ENCODE peak calls at places on chromosomes 11 and 22, in four cellular contexts. Z is neuronal stem cell, H is H1, R is H9. A is an unnamed sample.

GRCh38 chr22:37057796-37058510 is 6.4 kb downstream of the KCTD17 start:
- DNase-seq in Z (no peak), R (no peak), H (no peak), A (no peak)

GRCh38 chr11:112797653-112798293 is 163.4 kb upstream of the NCAM1 start:
- DNase-seq in Z (peak), H (peak), R (peak), A (peak)

GRCh38 chr22:41009222-41009948 is 58.2 kb downstream of the RBX1 start:
- DNase-seq in H (no peak), R (no peak), Z (no peak), A (no peak)

GRCh38 chr11:114088216-114088615 is 28.7 kb downstream of the ZBTB16 start:
- DNase-seq in Z (no peak), R (no peak), H (no peak), A (no peak)

GRCh38 chr11:119108151-119108856 is 1.2 kb downstream of the C2CD2L start:
- DNase-seq in R (peak), Z (no peak), H (no peak), A (peak)

GRCh38 chr22:23063539-23064380 is 6.6 kb upstream of the GNAZ start:
- DNase-seq in H (no peak), R (peak), Z (no peak), A (no peak)

GRCh38 chr11:126790550-126790981 is 210.0 kb downstream of the KIRREL3 start:
- DNase-seq in R (peak), H (peak), Z (no peak), A (peak)

GRCh38 chr22:37425800-37426531 is 1.3 kb downstream of the ELFN2 start:
- DNase-seq in H (no peak), R (peak), Z (no peak), A (peak)

GRCh38 chr22:34333285-34333684 is 413.0 kb upstream of the LARGE1 start:
- DNase-seq in Z (no peak), H (no peak), R (peak), A (no peak)

GRCh38 chr11:119509969-119510401 is 87.0 kb upstream of the THY1 start:
- DNase-seq in Z (no peak), R (no peak), H (no peak), A (peak)

GRCh38 chr11:44564653-44565007 is 833 bp upstream of the CD82 start:
- DNase-seq in Z (no peak), R (peak), H (no peak), A (peak)

GRCh38 chr11:84056696-84057095 is 770.5 kb upstream of the CCDC90B start:
- DNase-seq in Z (no peak), R (no peak), H (no peak), A (peak)

GRCh38 chr11:65786786-65787636 is at the start of gene OVOL1:
- DNase-seq in H (no peak), Z (no peak), R (peak), A (no peak)

GRCh38 chr11:17683378-17684161 is 35.8 kb upstream of the MYOD1 start:
- DNase-seq in R (no peak), Z (no peak), H (no peak), A (peak)

GRCh38 chr11:69135420-69136363 is 20.0 kb upstream of the SMIM38 start:
- DNase-seq in Z (no peak), H (no peak), R (no peak), A (no peak)

GRCh38 chr11:1619449-1619848 is 2.5 kb downstream of the KRTAP5-4 start:
- DNase-seq in R (no peak), H (no peak), Z (no peak), A (peak)

GRCh38 chr22:17319541-17319940 is 49.7 kb upstream of the CECR2 start:
- DNase-seq in R (no peak), H (no peak), Z (peak), A (no peak)

GRCh38 chr11:8832571-8833260 is 78.3 kb upstream of the AKIP1 start:
- DNase-seq in H (no peak), R (peak), Z (no peak), A (peak)

GRCh38 chr22:24875862-24876506 is 70.0 kb downstream of the SGSM1 start:
- DNase-seq in R (peak), H (peak), Z (peak), A (peak)

GRCh38 chr11:74269161-74269809 is 42.2 kb downstream of the P4HA3 start:
- DNase-seq in H (no peak), R (no peak), Z (no peak), A (no peak)

GRCh38 chr22:46524203-46524740 is 13.1 kb downstream of the CELSR1 start:
- DNase-seq in Z (no peak), R (no peak), H (no peak), A (no peak)

GRCh38 chr22:46060292-46061123 is 83.5 kb upstream of the WNT7B start:
- DNase-seq in H (no peak), R (no peak), Z (no peak), A (no peak)

DNA sequence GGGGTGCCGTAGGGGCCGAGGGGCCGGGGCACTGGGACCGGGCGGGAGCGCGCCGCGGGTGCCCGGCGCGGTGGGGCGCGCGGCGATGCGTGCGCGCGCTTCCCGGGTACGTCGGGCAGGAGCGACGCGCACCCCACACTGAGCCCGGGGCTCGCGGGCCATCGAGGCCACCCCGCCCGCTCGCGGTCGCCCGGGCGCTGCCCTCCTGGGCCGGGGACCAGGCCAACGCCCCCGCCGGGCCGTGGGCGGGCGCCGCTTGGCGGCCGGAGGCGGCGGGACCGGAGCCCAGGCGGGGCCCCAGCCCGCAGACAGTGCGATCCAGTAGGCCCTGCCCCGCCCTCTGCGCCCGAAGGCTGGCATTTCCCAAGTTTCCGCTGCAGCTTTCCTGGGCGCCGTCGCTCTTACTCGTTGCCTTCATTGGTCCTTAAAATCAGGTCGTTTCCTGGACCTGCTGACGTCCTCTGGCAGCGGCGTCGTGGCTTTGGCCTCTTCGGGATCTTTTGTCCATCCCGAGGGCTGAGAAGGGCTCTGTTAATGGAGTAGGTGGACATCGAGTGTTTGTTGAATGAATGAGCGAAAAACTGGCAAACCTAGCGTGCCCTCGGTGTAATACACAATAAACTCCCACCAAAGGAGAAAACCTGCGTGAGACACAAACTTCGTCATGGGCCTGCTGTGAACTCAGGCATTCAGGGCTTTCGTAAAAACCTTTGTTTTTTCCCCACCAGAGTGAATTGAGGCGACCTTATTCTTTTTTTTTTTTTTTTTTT is 638 bp downstream of the PARVA start:
- DNase-seq in R (peak), Z (peak), H (peak), A (peak)
- H2BK12ac ChIP-seq in R (no peak), Z (no peak), H (peak), A (no peak)

DNA sequence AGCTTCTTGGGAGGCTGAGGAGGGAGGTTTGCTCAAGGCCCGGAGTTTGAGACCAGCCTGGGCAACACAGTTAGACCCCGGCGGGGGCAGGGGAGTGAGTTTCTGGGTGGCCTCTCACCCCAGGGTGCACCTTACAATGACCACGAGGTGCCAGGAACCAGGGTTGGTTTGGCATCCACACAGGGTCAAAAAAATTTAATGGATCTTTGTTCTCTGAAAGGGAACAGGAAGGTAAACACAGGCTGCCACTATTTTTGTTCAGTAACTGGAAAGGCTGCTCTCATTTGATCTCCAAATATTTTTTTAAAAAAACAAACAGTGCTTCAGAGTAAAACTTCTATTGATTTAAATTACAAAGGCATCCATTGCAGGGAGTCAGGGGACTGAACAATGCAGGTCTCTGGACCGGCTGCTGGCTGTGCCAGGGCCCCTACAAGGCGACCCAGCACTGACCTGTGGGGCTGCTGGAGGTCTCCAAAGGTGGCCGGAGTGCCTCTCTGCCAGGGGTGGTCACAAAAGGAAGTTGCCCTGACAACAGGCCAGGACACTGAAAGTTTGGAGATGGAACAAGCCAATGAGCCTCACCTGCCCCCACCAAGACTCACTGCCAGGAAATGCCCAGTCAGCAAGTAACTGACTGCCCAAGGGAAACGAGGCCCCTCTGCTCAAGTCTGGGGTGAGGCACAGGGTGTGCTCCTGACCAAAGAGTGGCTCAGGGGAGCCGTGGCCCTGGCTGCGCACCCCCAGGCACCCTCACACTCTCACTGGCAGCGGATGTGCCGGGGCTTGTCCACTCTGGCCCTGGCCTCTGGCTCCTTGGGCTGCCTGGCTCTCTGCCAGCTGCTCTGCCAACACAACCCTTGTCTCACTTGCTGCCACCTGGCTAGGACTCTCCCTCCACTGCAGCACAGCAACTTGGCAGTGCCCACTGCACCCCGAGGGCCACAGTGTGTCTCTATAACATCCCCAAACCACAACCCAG is 51.8 kb downstream of the ARFGAP3 start:
- DNase-seq in Z (no peak), H (no peak), R (peak), A (no peak)
- H2AK5ac ChIP-seq in Z (peak), H (peak), R (no peak), A (peak)

GRCh38 chr11:96197801-96198465 is 145.1 kb downstream of the MAML2 start:
- DNase-seq in R (no peak), H (no peak), Z (no peak), A (no peak)

GRCh38 chr11:96199563-96200025 is 143.4 kb downstream of the MAML2 start:
- DNase-seq in R (no peak), Z (no peak), H (no peak), A (peak)

GRCh38 chr11:96197221-96197620 is 145.8 kb downstream of the MAML2 start:
- DNase-seq in H (no peak), R (no peak), Z (no peak), A (no peak)

GRCh38 chr11:96198466-96198808 is 144.6 kb downstream of the MAML2 start:
- DNase-seq in R (no peak), H (no peak), Z (no peak), A (no peak)

DNA sequence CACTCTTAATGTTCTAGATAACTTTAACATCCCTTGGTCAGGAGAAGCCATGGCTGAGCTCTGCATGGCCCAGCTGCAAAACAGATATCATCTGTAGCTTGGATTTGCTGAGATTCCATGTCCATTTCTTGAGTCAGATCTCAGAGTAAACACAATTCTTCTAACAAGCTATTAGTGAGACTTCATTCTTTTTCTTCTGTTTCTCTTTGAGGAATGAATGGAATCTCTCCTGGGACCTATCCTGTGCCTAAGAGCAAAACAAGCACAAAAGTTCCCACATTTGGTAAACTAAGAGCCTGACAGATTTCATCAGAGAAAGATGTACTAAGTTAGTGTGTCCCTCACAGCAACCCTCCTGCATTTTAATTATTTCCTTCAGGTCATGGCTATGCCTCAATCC is 142.8 kb downstream of the MAML2 start:
- DNase-seq in R (no peak), H (no peak), Z (no peak), A (peak)
- H2BK12ac ChIP-seq in R (no peak), H (peak), Z (no peak), A (peak)

GRCh38 chr11:76609736-76610370 is 60.7 kb downstream of the LRRC32 start:
- DNase-seq in H (no peak), R (no peak), Z (no peak), A (no peak)
- H2AK5ac ChIP-seq in H (no peak), R (no peak), Z (peak), A (no peak)

DNA sequence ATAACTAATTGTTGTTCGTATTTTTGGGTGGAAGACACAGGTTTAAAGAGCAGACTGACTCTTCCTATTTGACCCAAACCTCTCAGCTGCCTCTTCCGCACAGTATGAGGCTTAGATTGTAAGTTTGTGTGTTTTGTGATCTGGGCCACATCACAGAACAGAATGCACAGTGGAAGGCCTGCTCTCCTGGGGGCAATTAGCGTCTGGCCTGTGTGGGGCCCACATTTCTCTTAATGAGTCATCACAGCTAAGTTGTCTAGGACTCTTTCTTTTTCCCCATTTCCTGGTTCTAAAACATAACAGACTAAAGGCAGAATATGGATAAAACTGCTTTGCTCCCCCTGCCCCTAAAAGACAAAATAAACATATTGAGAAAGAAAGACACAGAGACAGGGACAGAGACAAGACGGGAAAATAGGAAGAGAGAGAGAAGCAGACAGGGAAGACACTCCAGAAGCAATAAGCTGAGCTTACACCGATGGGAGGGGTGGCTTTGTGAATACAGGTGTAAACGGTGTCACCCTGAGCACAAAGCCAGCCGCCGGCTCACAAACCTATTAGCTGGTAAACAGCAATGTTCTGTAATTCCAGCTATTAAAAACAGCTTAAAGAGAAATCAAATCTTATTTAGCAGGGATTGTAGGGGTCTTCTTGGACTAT is 127.4 kb upstream of the OPCML start:
- DNase-seq in Z (no peak), H (no peak), R (peak), A (no peak)
- H2BK12ac ChIP-seq in Z (no peak), H (peak), R (no peak), A (no peak)

GRCh38 chr11:75561426-75562047 is 516 bp upstream of the SERPINH1 start:
- DNase-seq in R (peak), Z (no peak), H (no peak), A (no peak)
- H2AK5ac ChIP-seq in R (no peak), Z (peak), H (no peak), A (peak)

DNA sequence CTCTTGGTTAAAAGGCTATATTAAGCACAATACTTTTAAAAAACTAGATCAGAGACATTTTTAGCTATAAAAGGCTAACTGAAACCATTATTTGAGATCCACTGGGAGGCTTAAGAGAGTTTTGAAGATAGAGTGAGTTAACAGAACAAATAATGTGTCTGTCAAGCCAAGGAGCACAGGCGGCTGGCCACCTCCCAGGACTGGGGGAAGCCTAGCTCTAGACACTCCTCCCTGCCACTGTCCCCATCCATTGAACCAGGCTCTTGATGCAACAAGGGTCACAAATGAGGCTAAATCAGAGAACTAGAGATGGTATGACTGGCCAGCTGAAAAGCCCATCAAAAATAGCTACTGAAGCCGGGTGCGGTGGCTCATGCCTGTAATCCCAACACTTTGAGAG is 63.0 kb downstream of the C22orf31 start:
- DNase-seq in R (no peak), H (no peak), Z (no peak), A (no peak)
- H2BK12ac ChIP-seq in R (peak), H (peak), Z (no peak), A (no peak)